ENCODE peak calls at places on chromosomes 1 and 21, in eight cellular contexts. F is lower lobe of right lung, R is adipocyte, Q is endodermal cell, M is cardiac muscle cell, V is heart right ventricle, S is GM23248, P is left ventricle myocardium inferior. X is an unnamed sample.

GRCh38 chr21:25938673-25939395 is 204.1 kb downstream of the GABPA start:
- DNase-seq in F (no peak), R (no peak), Q (no peak), M (peak; percentile 21), V (peak; percentile 36), S (no peak), P (no peak), X (no peak)

GRCh38 chr21:37595944-37596343 is 229.4 kb downstream of the DYRK1A start:
- DNase-seq in F (no peak), R (no peak), Q (no peak), M (no peak), V (no peak), S (no peak), P (no peak), X (no peak)

GRCh38 chr21:34844033-34844923 is 175.5 kb downstream of the CLIC6 start:
- DNase-seq in F (peak; percentile 58), R (peak; percentile 53), Q (peak; percentile 46), M (no peak), V (peak; percentile 61), S (peak; percentile 58), P (peak; percentile 48), X (peak; percentile 78)

GRCh38 chr1:82330330-82330729 is 529.6 kb downstream of the ADGRL2 start:
- DNase-seq in F (no peak), R (no peak), Q (peak; percentile 52), M (peak; percentile 5), V (no peak), S (no peak), P (no peak), X (no peak)

GRCh38 chr1:2258996-2259395 is 30.9 kb downstream of the SKI start:
- DNase-seq in F (no peak), R (no peak), Q (no peak), M (no peak), V (no peak), S (no peak), P (no peak), X (peak; percentile 32)

GRCh38 chr1:236997361-236997760 is 6.9 kb downstream of the MT1HL1 start:
- DNase-seq in F (no peak), R (no peak), Q (no peak), M (peak; percentile 35), V (peak; percentile 77), S (no peak), P (peak; percentile 82), X (peak; percentile 75)

GRCh38 chr1:176801553-176802020 is 338.6 kb downstream of the PAPPA2 start:
- DNase-seq in F (no peak), R (no peak), Q (peak; percentile 68), M (peak; percentile 62), V (peak; percentile 4), S (peak; percentile 63), P (no peak), X (no peak)

GRCh38 chr1:211541715-211542477 is 37.1 kb downstream of the SLC30A1 start:
- DNase-seq in F (no peak), R (peak; percentile 49), Q (no peak), M (no peak), V (no peak), S (no peak), P (no peak), X (no peak)

GRCh38 chr21:46065993-46066842 is 31.7 kb upstream of the COL6A2 start:
- DNase-seq in F (peak; percentile 42), R (no peak), Q (peak; percentile 36), M (no peak), V (no peak), S (peak; percentile 53), P (no peak), X (no peak)

GRCh38 chr1:180291004-180291403 is 60.9 kb downstream of the LHX4 start:
- DNase-seq in F (no peak), R (peak; percentile 19), Q (no peak), M (no peak), V (no peak), S (no peak), P (no peak), X (no peak)

GRCh38 chr1:111746614-111746999 is 7.4 kb upstream of the INKA2 start:
- DNase-seq in F (no peak), R (no peak), Q (no peak), M (no peak), V (no peak), S (peak; percentile 15), P (no peak), X (no peak)

GRCh38 chr1:115832651-115833050 is 8.3 kb downstream of the NHLH2 start:
- DNase-seq in F (no peak), R (no peak), Q (no peak), M (no peak), V (no peak), S (no peak), P (no peak), X (no peak)

GRCh38 chr1:221511797-221512196 is 230.1 kb downstream of the DUSP10 start:
- DNase-seq in F (no peak), R (no peak), Q (peak; percentile 79), M (peak; percentile 35), V (no peak), S (no peak), P (no peak), X (no peak)

GRCh38 chr1:50667710-50668356 is 244.6 kb upstream of the DMRTA2 start:
- DNase-seq in F (no peak), R (peak; percentile 31), Q (no peak), M (no peak), V (no peak), S (no peak), P (no peak), X (no peak)

GRCh38 chr1:98516306-98516705 is 145.2 kb upstream of the SNX7 start:
- DNase-seq in F (no peak), R (no peak), Q (no peak), M (no peak), V (no peak), S (no peak), P (no peak), X (no peak)

GRCh38 chr21:17513214-17514123 is 626 bp downstream of the CXADR start:
- DNase-seq in F (peak; percentile 55), R (peak; percentile 40), Q (peak; percentile 75), M (peak; percentile 75), V (no peak), S (peak; percentile 42), P (no peak), X (peak; percentile 30)

DNA sequence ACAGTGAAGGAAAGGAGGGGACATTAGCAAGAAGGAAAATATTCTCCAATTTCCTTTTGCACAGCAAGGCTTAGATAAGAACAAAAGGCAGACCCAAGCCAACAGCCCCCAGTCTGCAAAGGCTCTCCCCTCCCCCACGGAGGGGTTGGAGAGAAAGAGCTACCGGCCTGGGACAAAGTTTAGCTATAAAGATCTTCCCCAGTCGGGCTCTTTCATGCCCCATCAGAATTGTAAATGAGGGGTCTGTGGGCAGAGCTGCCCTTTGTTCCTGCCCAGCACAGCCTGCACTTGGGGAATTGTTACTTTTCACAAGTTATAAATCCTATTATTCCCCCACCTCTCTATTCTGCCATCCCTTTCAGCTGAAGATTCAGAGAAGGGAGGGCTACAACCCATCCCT is 3.6 kb downstream of the MYCL start:
- DNase-seq in F (no peak), R (no peak), Q (peak; percentile 78), M (no peak), V (no peak), S (no peak), P (no peak), X (no peak)
- H3K4me3 ChIP-seq in F (no peak overlapping the region), R (no peak overlapping the region), Q (peak overlapping the region; percentile 84), M (no peak overlapping the region), V (no peak overlapping the region), S (no peak overlapping the region), P (no peak overlapping the region), X (no peak overlapping the region)

DNA sequence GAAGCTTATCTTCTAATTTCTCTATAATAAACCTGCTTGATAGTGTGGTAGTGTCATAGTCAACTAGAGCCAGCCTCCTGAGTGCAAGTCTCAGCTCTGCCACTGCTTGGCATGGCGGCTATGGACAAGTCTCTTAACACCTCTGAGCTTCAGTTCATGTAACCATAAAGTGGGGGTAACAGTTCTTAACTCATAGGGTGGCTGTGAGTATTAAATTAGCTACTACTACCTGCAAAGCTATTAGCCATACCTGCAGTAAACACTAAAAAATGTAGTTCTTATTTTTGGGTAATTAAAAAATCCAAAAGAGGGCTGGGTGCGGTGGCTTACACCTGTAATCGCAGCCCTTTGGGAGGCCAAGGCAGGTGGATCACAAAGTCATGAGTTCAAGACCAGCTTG is 2.2 kb upstream of the CDC42 start:
- DNase-seq in F (no peak), R (no peak), Q (no peak), M (no peak), V (no peak), S (no peak), P (no peak), X (no peak)
- H3K4me1 ChIP-seq in F (peaks cover 16% of the 10 kb centered on the region), R (peaks cover 30% of the 10 kb centered on the region), Q (peaks cover 5% of the 10 kb centered on the region), M (peaks cover 8% of the 10 kb centered on the region), V (peaks cover 34% of the 10 kb centered on the region), S (peaks cover 11% of the 10 kb centered on the region), P (peaks cover 41% of the 10 kb centered on the region), X (peaks cover 9% of the 10 kb centered on the region)

DNA sequence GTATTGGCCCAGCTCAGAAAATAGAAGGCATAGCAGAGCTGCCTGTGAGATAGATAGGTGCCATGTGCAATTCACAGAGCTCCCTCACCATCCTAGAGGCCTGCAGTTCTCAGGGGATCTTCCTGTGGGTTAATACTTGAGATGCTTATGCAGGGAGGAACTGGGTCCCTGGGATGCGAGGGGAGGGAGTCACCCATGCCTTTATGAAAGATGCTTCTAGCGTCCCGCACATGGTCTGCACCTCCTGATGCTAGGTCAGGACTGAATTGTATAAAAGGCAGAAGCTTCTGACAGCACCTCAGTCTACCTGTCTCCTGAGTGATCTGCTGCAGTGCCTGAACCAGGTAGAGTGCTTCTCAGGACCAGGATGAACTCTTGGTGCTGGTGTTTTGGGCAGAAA is at the start of gene LCE5A:
- DNase-seq in F (no peak), R (no peak), Q (no peak), M (no peak), V (no peak), S (no peak), P (no peak), X (no peak)
- H3K9me3 ChIP-seq in F (no peaks in the 10 kb centered on the region), R (no peaks in the 10 kb centered on the region), Q (peaks cover 65% of the 10 kb centered on the region), M (no peaks in the 10 kb centered on the region), V (no peaks in the 10 kb centered on the region), S (no peaks in the 10 kb centered on the region), P (no peaks in the 10 kb centered on the region), X (no peaks in the 10 kb centered on the region)

GRCh38 chr1:10793129-10793651 is 3.3 kb downstream of the CASZ1 start:
- DNase-seq in F (no peak), R (peak; percentile 32), Q (no peak), M (no peak), V (no peak), S (peak; percentile 29), P (no peak), X (no peak)
- H3K4me3 ChIP-seq in F (peak overlapping the region; percentile 68), R (no peak overlapping the region), Q (peak overlapping the region; percentile 81), M (peak overlapping the region; percentile 99), V (peak overlapping the region; percentile 69), S (no peak overlapping the region), P (peak overlapping the region; percentile 88), X (peak overlapping the region; percentile 88)

GRCh38 chr1:15196807-15197530 is 43.4 kb downstream of the TMEM51 start:
- DNase-seq in F (no peak), R (no peak), Q (peak; percentile 84), M (peak; percentile 49), V (no peak), S (no peak), P (no peak), X (no peak)
- H3K4me1 ChIP-seq in F (peaks cover 13% of the 10 kb centered on the region), R (peaks cover 7% of the 10 kb centered on the region), Q (peaks cover 19% of the 10 kb centered on the region), M (peaks cover 32% of the 10 kb centered on the region), V (peaks cover 3% of the 10 kb centered on the region), S (peaks cover 8% of the 10 kb centered on the region), P (peaks cover 13% of the 10 kb centered on the region), X (no peaks in the 10 kb centered on the region)